ENCODE peak calls at places on chromosomes 6 and 20, in four cellular contexts. One of them, this sample, is unnamed.

GRCh38 chr6:161245363-161245762 is 28.5 kb downstream of the AGPAT4 start:
- DNase-seq in PC-9: no peak
- DNase-seq in stromal cell of bone marrow: no peak
- DNase-seq in HAP-1: no peak
- DNase-seq in this sample: no peak

GRCh38 chr20:17810847-17811604 is 111.3 kb downstream of the BANF2 start:
- DNase-seq in PC-9: no peak
- DNase-seq in stromal cell of bone marrow: no peak
- DNase-seq in HAP-1: no peak
- DNase-seq in this sample: no peak

GRCh38 chr20:36271639-36272546 is 34.2 kb upstream of the DLGAP4 start:
- DNase-seq in PC-9: no peak
- DNase-seq in stromal cell of bone marrow: no peak
- DNase-seq in HAP-1: no peak
- DNase-seq in this sample: no peak

GRCh38 chr20:5918856-5919633 is 31.3 kb downstream of the TRMT6 start:
- DNase-seq in PC-9: peak
- DNase-seq in stromal cell of bone marrow: no peak
- DNase-seq in HAP-1: no peak
- DNase-seq in this sample: peak

GRCh38 chr6:43496370-43497128 is 13.6 kb downstream of the LRRC73 start:
- DNase-seq in PC-9: peak
- DNase-seq in stromal cell of bone marrow: no peak
- DNase-seq in HAP-1: no peak
- DNase-seq in this sample: peak

GRCh38 chr6:39823187-39823815 is 31.1 kb downstream of the DAAM2 start:
- DNase-seq in PC-9: no peak
- DNase-seq in stromal cell of bone marrow: no peak
- DNase-seq in HAP-1: no peak
- DNase-seq in this sample: no peak

GRCh38 chr20:50931306-50932015 is at the start of gene ADNP:
- DNase-seq in PC-9: peak
- DNase-seq in stromal cell of bone marrow: peak
- DNase-seq in HAP-1: peak
- DNase-seq in this sample: peak

GRCh38 chr6:155483858-155484257 is 28.2 kb upstream of the NOX3 start:
- DNase-seq in PC-9: no peak
- DNase-seq in stromal cell of bone marrow: peak
- DNase-seq in HAP-1: peak
- DNase-seq in this sample: no peak

GRCh38 chr6:2857580-2858337 is 16.1 kb upstream of the SERPINB1 start:
- DNase-seq in PC-9: peak
- DNase-seq in stromal cell of bone marrow: no peak
- DNase-seq in HAP-1: no peak
- DNase-seq in this sample: peak

GRCh38 chr20:17995967-17996819 is 27.4 kb downstream of the MGME1 start:
- DNase-seq in PC-9: no peak
- DNase-seq in stromal cell of bone marrow: peak
- DNase-seq in HAP-1: peak
- DNase-seq in this sample: peak

GRCh38 chr6:37170273-37171140 is 555 bp downstream of the PIM1 start:
- DNase-seq in PC-9: no peak
- DNase-seq in stromal cell of bone marrow: no peak
- DNase-seq in HAP-1: peak
- DNase-seq in this sample: peak

GRCh38 chr20:46377532-46377931 is 28.9 kb downstream of the ELMO2 start:
- DNase-seq in PC-9: no peak
- DNase-seq in stromal cell of bone marrow: no peak
- DNase-seq in HAP-1: no peak
- DNase-seq in this sample: no peak

GRCh38 chr6:27237089-27237723 is 10.3 kb upstream of the PRSS16 start:
- DNase-seq in PC-9: peak
- DNase-seq in stromal cell of bone marrow: no peak
- DNase-seq in HAP-1: peak
- DNase-seq in this sample: peak

GRCh38 chr20:48849779-48850178 is 22.0 kb upstream of the PREX1 start:
- DNase-seq in PC-9: peak
- DNase-seq in stromal cell of bone marrow: no peak
- DNase-seq in HAP-1: no peak
- DNase-seq in this sample: no peak

GRCh38 chr20:40275738-40276137 is 413.3 kb downstream of the MAFB start:
- DNase-seq in PC-9: no peak
- DNase-seq in stromal cell of bone marrow: no peak
- DNase-seq in HAP-1: no peak
- DNase-seq in this sample: no peak

GRCh38 chr6:127131772-127132171 is 13.3 kb downstream of the RSPO3 start:
- DNase-seq in PC-9: no peak
- DNase-seq in stromal cell of bone marrow: no peak
- DNase-seq in HAP-1: no peak
- DNase-seq in this sample: no peak

GRCh38 chr6:52551483-52552277 is 25.2 kb downstream of the TRAM2 start:
- DNase-seq in PC-9: peak
- DNase-seq in stromal cell of bone marrow: no peak
- DNase-seq in HAP-1: no peak
- DNase-seq in this sample: peak

GRCh38 chr6:36378936-36379335 is 8.5 kb downstream of the ETV7 start:
- DNase-seq in PC-9: no peak
- DNase-seq in stromal cell of bone marrow: no peak
- DNase-seq in HAP-1: no peak
- DNase-seq in this sample: no peak

GRCh38 chr6:2545351-2545750 is 205.4 kb downstream of the MYLK4 start:
- DNase-seq in PC-9: no peak
- DNase-seq in stromal cell of bone marrow: no peak
- DNase-seq in HAP-1: no peak
- DNase-seq in this sample: no peak

GRCh38 chr6:524803-525202 is 132.1 kb downstream of the HUS1B start:
- DNase-seq in PC-9: no peak
- DNase-seq in stromal cell of bone marrow: no peak
- DNase-seq in HAP-1: no peak
- DNase-seq in this sample: no peak

GRCh38 chr6:114987281-114987680 is 644.5 kb upstream of the HS3ST5 start:
- DNase-seq in PC-9: no peak
- DNase-seq in stromal cell of bone marrow: no peak
- DNase-seq in HAP-1: no peak
- DNase-seq in this sample: no peak

GRCh38 chr6:37021356-37022129 is 16.1 kb downstream of the FGD2 start:
- DNase-seq in PC-9: peak
- DNase-seq in stromal cell of bone marrow: no peak
- DNase-seq in HAP-1: no peak
- DNase-seq in this sample: peak

GRCh38 chr20:37565134-37565811 is 37.6 kb upstream of the BLCAP start:
- DNase-seq in PC-9: no peak
- DNase-seq in stromal cell of bone marrow: no peak
- DNase-seq in HAP-1: no peak
- DNase-seq in this sample: no peak

GRCh38 chr20:44019638-44020335 is 105.1 kb downstream of the TOX2 start:
- DNase-seq in PC-9: no peak
- DNase-seq in stromal cell of bone marrow: peak
- DNase-seq in HAP-1: no peak
- DNase-seq in this sample: no peak

GRCh38 chr6:11527274-11527870 is 10.2 kb upstream of the TMEM170B start:
- DNase-seq in PC-9: no peak
- DNase-seq in stromal cell of bone marrow: no peak
- DNase-seq in HAP-1: no peak
- DNase-seq in this sample: no peak

GRCh38 chr6:161482517-161482903 is 208.6 kb upstream of the AGPAT4 start:
- DNase-seq in PC-9: no peak
- DNase-seq in stromal cell of bone marrow: no peak
- DNase-seq in HAP-1: no peak
- DNase-seq in this sample: no peak